ENCODE peak calls at places on chromosomes 6 and 20, in eight cellular contexts. Y is lower lobe of right lung; N is anterior cingulate cortex; H is T47D; K is heart left ventricle; W is HEK293T; P is fibroblast of mammary gland; J is stimulated activated naive CD8-positive, alpha-beta T cell treated with anti-CD3 and anti-CD28 coated beads, Interleukin-15, Interleukin-2, amounts not matched to agents 100 U/mL and 50 U/mL, for 24 hours. T is an unnamed sample.

GRCh38 chr20:55160996-55161395 is 685.6 kb downstream of the DOK5 start:
- DNase-seq in P (peak), H (no peak), K (no peak), Y (no peak), J (no peak), W (no peak), N (no peak), T (no peak)

GRCh38 chr6:111651185-111652034 is 45.7 kb upstream of the TRAF3IP2 start:
- DNase-seq in K (no peak), W (no peak), Y (no peak), P (peak), H (no peak), J (no peak), N (no peak), T (no peak)

GRCh38 chr6:30880563-30881252 is 3.6 kb upstream of the DDR1 start:
- DNase-seq in J (no peak), N (peak), K (no peak), H (no peak), P (no peak), W (no peak), Y (no peak), T (no peak)

GRCh38 chr6:137161975-137162374 is 11.5 kb downstream of the IL22RA2 start:
- DNase-seq in H (no peak), W (no peak), N (no peak), P (no peak), K (no peak), J (no peak), Y (no peak), T (no peak)

GRCh38 chr6:39821739-39822532 is 29.8 kb downstream of the DAAM2 start:
- DNase-seq in P (no peak), W (no peak), Y (no peak), J (no peak), N (peak), K (peak), H (no peak), T (no peak)

GRCh38 chr6:146028835-146029572 is at the start of gene GRM1:
- DNase-seq in J (no peak), Y (no peak), W (no peak), K (no peak), H (no peak), N (no peak), P (no peak), T (no peak)

GRCh38 chr6:110389689-110390382 is 25.5 kb downstream of the DDO start:
- DNase-seq in J (no peak), W (no peak), K (no peak), Y (no peak), P (no peak), N (no peak), H (no peak), T (peak)

GRCh38 chr6:2103644-2104523 is 141.5 kb downstream of the GMDS start:
- DNase-seq in N (no peak), P (peak), J (no peak), K (no peak), H (peak), W (peak), Y (no peak), T (peak)

GRCh38 chr6:114361036-114361435 is 18.2 kb upstream of the HS3ST5 start:
- DNase-seq in H (no peak), N (no peak), Y (no peak), W (no peak), J (no peak), K (no peak), P (no peak), T (no peak)

GRCh38 chr6:121851056-121851455 is 415.6 kb downstream of the GJA1 start:
- DNase-seq in K (no peak), W (no peak), P (no peak), N (no peak), J (no peak), Y (no peak), H (no peak), T (no peak)

GRCh38 chr6:149470948-149471347 is 13.9 kb downstream of the ZC3H12D start:
- DNase-seq in K (no peak), J (no peak), H (no peak), N (no peak), W (no peak), Y (no peak), P (no peak), T (no peak)

GRCh38 chr20:8912731-8913130 is 156.2 kb upstream of the PLCB4 start:
- DNase-seq in J (no peak), W (no peak), N (peak), K (no peak), Y (no peak), H (no peak), P (no peak), T (no peak)

GRCh38 chr6:65259080-65259479 is 447.9 kb downstream of the EYS start:
- DNase-seq in N (no peak), Y (no peak), H (peak), K (no peak), J (no peak), W (peak), P (peak), T (no peak)

GRCh38 chr6:170034294-170034693 is 256.6 kb downstream of the DLL1 start:
- DNase-seq in H (no peak), K (no peak), N (peak), W (no peak), P (no peak), J (no peak), Y (peak), T (no peak)

GRCh38 chr6:144305985-144306384 is 20.9 kb downstream of the UTRN start:
- DNase-seq in N (no peak), Y (no peak), P (peak), W (no peak), K (no peak), J (no peak), H (no peak), T (no peak)

GRCh38 chr20:47749367-47749766 is 35.9 kb downstream of the SULF2 start:
- DNase-seq in J (no peak), H (no peak), W (no peak), P (no peak), Y (no peak), N (no peak), K (peak), T (no peak)

GRCh38 chr20:61958773-61959172 is 106.9 kb downstream of the TAF4 start:
- DNase-seq in H (no peak), Y (no peak), K (no peak), W (no peak), N (no peak), J (no peak), P (no peak), T (no peak)

GRCh38 chr6:2799936-2800527 is 34.8 kb downstream of the WRNIP1 start:
- DNase-seq in P (no peak), K (no peak), W (no peak), H (no peak), N (no peak), Y (no peak), J (no peak), T (no peak)

GRCh38 chr6:28252507-28252975 is 472 bp upstream of the ZKSCAN4 start:
- DNase-seq in Y (no peak), H (no peak), K (no peak), P (no peak), N (no peak), J (no peak), W (no peak), T (no peak)

GRCh38 chr6:160198577-160199211 is 59.9 kb downstream of the SLC22A2 start:
- DNase-seq in Y (no peak), P (no peak), H (no peak), K (no peak), J (no peak), W (no peak), N (no peak), T (no peak)